ENCODE peak calls at places on chromosomes 2 and 18, in eight cellular contexts. Z is left lobe of liver, Q is OCI-LY7, R is hippocampal formation, V is HS-5, H is progenitor cell of endocrine pancreas, C is EH, Y is fibroblast of lung. K is an unnamed sample.

GRCh38 chr2:181861379-181861778 is 30.2 kb upstream of the ITPRID2 start:
- DNase-seq in Z (no peak), Q (no peak), R (no peak), V (no peak), H (no peak), C (no peak), Y (no peak), K (no peak)

GRCh38 chr2:177171418-177171865 is 41.2 kb upstream of the HNRNPA3 start:
- DNase-seq in Z (no peak), Q (no peak), R (no peak), V (no peak), H (no peak), C (no peak), Y (peak), K (no peak)

GRCh38 chr2:147810883-147811765 is 33.7 kb upstream of the ACVR2A start:
- DNase-seq in Z (no peak), Q (no peak), R (no peak), V (no peak), H (no peak), C (no peak), Y (no peak), K (no peak)

GRCh38 chr18:23667114-23667513 is 4.4 kb upstream of the ANKRD29 start:
- DNase-seq in Z (no peak), Q (peak), R (no peak), V (no peak), H (no peak), C (peak), Y (no peak), K (no peak)

GRCh38 chr2:66466435-66466834 is 31.5 kb downstream of the MEIS1 start:
- DNase-seq in Z (no peak), Q (no peak), R (no peak), V (no peak), H (no peak), C (no peak), Y (no peak), K (no peak)

GRCh38 chr18:74775239-74775638 is 177.6 kb downstream of the ZNF407 start:
- DNase-seq in Z (no peak), Q (no peak), R (no peak), V (no peak), H (no peak), C (peak), Y (peak), K (no peak)

GRCh38 chr2:222939979-222940378 is 79.1 kb downstream of the ACSL3 start:
- DNase-seq in Z (no peak), Q (no peak), R (no peak), V (no peak), H (no peak), C (no peak), Y (no peak), K (no peak)

GRCh38 chr2:29392774-29393173 is 277.6 kb downstream of the CLIP4 start:
- DNase-seq in Z (no peak), Q (no peak), R (no peak), V (no peak), H (no peak), C (no peak), Y (no peak), K (no peak)

GRCh38 chr2:12169060-12169406 is 422.6 kb downstream of the LPIN1 start:
- DNase-seq in Z (no peak), Q (no peak), R (no peak), V (no peak), H (no peak), C (peak), Y (peak), K (no peak)

GRCh38 chr2:26609839-26610277 is 31.3 kb downstream of the CIB4 start:
- DNase-seq in Z (peak), Q (peak), R (no peak), V (no peak), H (no peak), C (no peak), Y (no peak), K (no peak)

GRCh38 chr2:70552501-70553333 is 909 bp downstream of the TGFA start:
- DNase-seq in Z (no peak), Q (no peak), R (no peak), V (no peak), H (no peak), C (no peak), Y (no peak), K (peak)

GRCh38 chr2:105100064-105100840 is 62.4 kb downstream of the MRPS9 start:
- DNase-seq in Z (no peak), Q (peak), R (no peak), V (no peak), H (no peak), C (no peak), Y (no peak), K (peak)

GRCh38 chr2:217468042-217468441 is 534.8 kb downstream of the TNS1 start:
- DNase-seq in Z (no peak), Q (no peak), R (no peak), V (no peak), H (no peak), C (no peak), Y (no peak), K (no peak)

GRCh38 chr2:29054430-29054829 is 19.9 kb downstream of the PCARE start:
- DNase-seq in Z (no peak), Q (no peak), R (no peak), V (no peak), H (no peak), C (no peak), Y (no peak), K (no peak)

GRCh38 chr2:101017371-101017770 is 15.3 kb downstream of the RPL31 start:
- DNase-seq in Z (no peak), Q (no peak), R (no peak), V (no peak), H (no peak), C (no peak), Y (no peak), K (no peak)

K was measured in RPMI8226.